ENCODE peak calls at places on chromosomes 13 and 19, in four cellular contexts. V is HEK293T, U is HepG2, E is K562. K is an unnamed sample.

GRCh38 chr19:50311723-50312635 is 17.2 kb downstream of the KCNC3 start:
- DNase-seq in V (peak; percentile 73), U (peak; percentile 59), E (peak; percentile 82), K (peak; percentile 82)

GRCh38 chr19:29858000-29858596 is 46.3 kb downstream of the CCNE1 start:
- DNase-seq in V (peak; percentile 64), U (no peak), E (peak; percentile 66), K (peak; percentile 80)

GRCh38 chr13:46530084-46530935 is 22.7 kb upstream of the LRCH1 start:
- DNase-seq in V (no peak), U (no peak), E (no peak), K (no peak)

GRCh38 chr19:18594824-18595373 is 6.3 kb downstream of the REX1BD start:
- DNase-seq in V (peak; percentile 10), U (no peak), E (no peak), K (peak; percentile 37)

GRCh38 chr13:44306401-44307192 is 67.0 kb upstream of the SERP2 start:
- DNase-seq in V (no peak), U (no peak), E (no peak), K (peak; percentile 38)

GRCh38 chr13:98454389-98454881 is 122.5 kb downstream of the STK24 start:
- DNase-seq in V (no peak), U (peak; percentile 41), E (no peak), K (no peak)

GRCh38 chr19:4075373-4075772 is 8.7 kb upstream of the ZBTB7A start:
- DNase-seq in V (no peak), U (no peak), E (no peak), K (no peak)

GRCh38 chr19:23971598-23971997 is 56.9 kb downstream of the ZNF726 start:
- DNase-seq in V (no peak), U (no peak), E (no peak), K (no peak)

GRCh38 chr19:32878988-32879387 is 9.4 kb upstream of the SLC7A9 start:
- DNase-seq in V (no peak), U (no peak), E (no peak), K (no peak)

GRCh38 chr13:28805193-28805819 is 14.8 kb upstream of the MTUS2 start:
- DNase-seq in V (peak; percentile 25), U (no peak), E (peak; percentile 48), K (peak; percentile 83)

GRCh38 chr13:100527644-100528043 is 60.9 kb downstream of the GGACT start:
- DNase-seq in V (no peak), U (no peak), E (no peak), K (no peak)

GRCh38 chr13:95111608-95112007 is 189.6 kb downstream of the ABCC4 start:
- DNase-seq in V (no peak), U (no peak), E (no peak), K (no peak)
- TF ChIP-seq ELF4 in V (no peak), U (no peak), E (no peak), K (no peak)

GRCh38 chr19:39078436-39079200 is 5.5 kb upstream of the ACP7 start:
- DNase-seq in V (no peak), U (peak; percentile 30), E (no peak), K (no peak)
- TF ChIP-seq ELF4 in V (no peak), U (no peak), E (no peak), K (no peak)

GRCh38 chr13:105804561-105805190 is 730.8 kb downstream of the EFNB2 start:
- DNase-seq in V (no peak), U (no peak), E (no peak), K (no peak)
- TF ChIP-seq ELF4 in V (no peak), U (no peak), E (no peak), K (no peak)

GRCh38 chr19:49117677-49118564 is 1.0 kb downstream of the C19orf73 start:
- DNase-seq in V (no peak), U (no peak), E (no peak), K (no peak)
- TF ChIP-seq ELF4 in V (no peak), U (no peak), E (no peak), K (no peak)

DNA sequence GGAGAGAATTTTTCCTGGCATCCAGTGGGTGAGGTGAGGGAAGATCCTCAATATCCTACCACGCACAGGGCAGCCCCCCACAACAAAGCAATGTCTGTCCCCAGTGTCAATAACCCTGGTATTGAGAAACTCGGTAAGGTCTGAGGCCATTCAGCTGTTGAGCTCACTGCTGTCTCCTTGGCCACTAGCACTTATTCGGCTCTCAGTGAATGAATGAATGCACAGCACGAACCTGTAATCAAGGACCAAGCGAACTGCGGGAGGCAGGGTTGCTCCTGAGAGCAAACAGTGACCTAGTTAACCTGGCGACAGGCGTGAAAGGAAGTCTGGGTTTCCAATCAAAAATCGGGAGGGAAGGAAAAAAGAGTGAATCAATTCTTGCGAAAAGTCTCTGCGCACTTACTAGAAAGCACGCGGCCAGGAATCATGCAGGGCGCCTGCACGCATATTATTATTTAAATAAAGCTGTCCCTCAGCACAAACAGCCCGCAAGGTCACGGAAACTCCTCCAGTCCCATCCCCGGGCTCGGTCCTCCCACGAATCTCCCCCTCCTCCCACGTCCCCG is 538 bp downstream of the ZSCAN5A start:
- DNase-seq in V (peak; percentile 11), U (peak; percentile 67), E (no peak), K (peak; percentile 45)
- TF ChIP-seq ELF4 in V (no peak), U (no peak), E (no peak), K (no peak)

DNA sequence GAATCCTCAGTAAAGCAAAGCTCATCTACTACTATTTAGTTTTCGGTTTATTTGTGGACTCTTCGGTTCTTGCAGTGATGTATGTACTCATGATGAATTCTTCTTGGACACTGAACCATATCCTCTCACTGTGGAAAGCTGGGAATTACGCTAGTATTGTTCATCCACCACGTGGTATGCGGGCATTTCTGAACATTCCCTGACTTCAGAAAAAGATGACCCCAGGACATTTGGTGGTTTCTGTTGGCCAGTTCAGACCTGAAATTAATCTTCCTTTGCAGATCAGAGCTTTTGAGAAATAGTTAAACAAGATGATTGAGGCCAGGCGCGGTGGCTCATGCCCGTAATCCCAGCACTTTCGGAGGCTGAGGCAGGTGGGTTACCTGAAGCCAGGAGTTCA is 25.3 kb upstream of the FBN3 start:
- DNase-seq in V (no peak), U (no peak), E (no peak), K (no peak)
- TF ChIP-seq ELF4 in V (no peak), U (no peak), E (no peak), K (no peak)

DNA sequence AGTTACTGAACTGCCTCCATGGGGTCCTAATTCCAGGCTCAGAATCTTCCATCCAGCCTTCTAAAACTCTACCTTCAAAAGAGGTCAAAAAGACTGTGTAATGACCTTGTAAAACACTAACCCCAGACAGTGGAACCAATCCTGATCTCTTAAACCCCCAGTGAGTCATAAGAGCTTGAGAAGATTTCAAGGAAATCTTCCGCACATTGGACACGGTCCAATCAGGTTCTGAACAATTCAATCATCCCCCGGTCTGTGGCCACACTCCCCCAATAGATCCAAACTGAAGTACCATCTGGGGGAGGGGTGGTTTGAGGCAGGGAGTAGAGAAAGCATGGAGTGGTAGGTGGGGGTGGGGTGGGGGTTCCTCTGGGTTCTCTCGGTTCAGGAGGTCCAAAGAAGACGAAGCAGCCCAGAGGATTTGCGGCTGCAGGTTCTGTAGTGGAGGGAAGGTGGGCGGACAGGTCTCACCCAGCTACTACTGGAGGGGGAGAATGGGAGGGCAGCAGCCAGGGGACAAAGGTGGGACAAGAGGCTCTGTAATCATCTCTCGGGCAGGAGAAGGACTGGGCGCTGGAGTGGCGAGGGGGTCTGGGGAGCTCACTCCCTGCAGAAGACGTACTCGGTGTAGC is 1.5 kb downstream of the KCTD12 start:
- DNase-seq in V (peak; percentile 32), U (no peak), E (no peak), K (no peak)
- TF ChIP-seq ELF4 in V (no peak), U (no peak), E (no peak), K (no peak)

GRCh38 chr13:29987340-29987739 is 136.9 kb upstream of the UBL3 start:
- DNase-seq in V (no peak), U (no peak), E (no peak), K (no peak)
- TF ChIP-seq ELF4 in V (no peak), U (no peak), E (no peak), K (no peak)

GRCh38 chr13:32527151-32527550 is 11.4 kb downstream of the N4BP2L2 start:
- DNase-seq in V (no peak), U (no peak), E (no peak), K (no peak)

GRCh38 chr13:32535140-32535539 is 3.5 kb downstream of the N4BP2L2 start:
- DNase-seq in V (no peak), U (no peak), E (no peak), K (no peak)

GRCh38 chr13:32535748-32536147 is 2.8 kb downstream of the N4BP2L2 start:
- DNase-seq in V (no peak), U (no peak), E (no peak), K (no peak)

GRCh38 chr13:32528358-32528757 is 10.2 kb downstream of the N4BP2L2 start:
- DNase-seq in V (no peak), U (no peak), E (no peak), K (no peak)

DNA sequence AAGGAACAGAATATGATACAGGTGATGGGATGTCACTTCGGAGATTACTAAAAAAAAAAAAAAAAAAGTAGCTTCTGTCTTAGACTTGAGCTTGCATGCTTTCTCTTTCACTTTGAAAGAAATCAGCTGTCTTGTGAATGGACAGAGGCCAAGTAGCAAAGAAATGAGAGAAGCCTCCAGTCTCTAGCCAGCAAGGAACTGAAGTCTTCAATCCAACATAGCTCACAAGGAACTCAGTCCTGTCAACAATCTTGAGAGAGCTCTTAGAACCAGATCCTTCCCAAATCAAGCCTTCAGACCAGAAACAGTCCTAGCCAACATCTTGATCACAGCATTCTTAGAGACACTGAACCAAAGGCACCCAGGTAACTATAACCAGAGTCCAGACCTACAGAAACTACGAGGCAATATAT is 7.7 kb downstream of the N4BP2L2 start:
- DNase-seq in V (no peak), U (no peak), E (no peak), K (no peak)
- TF ChIP-seq ELF4 in V (no peak), U (no peak), E (no peak), K (no peak)